ENCODE peak calls at places on chromosomes 7 and 10, in four cellular contexts. One of them, this sample, is unnamed.

GRCh38 chr10:79246209-79246581 is 101.1 kb upstream of the PPIF start:
- DNase-seq in Calu3: peak
- DNase-seq in GM12865: peak
- DNase-seq in lower lobe of right lung: no peak
- DNase-seq in this sample: no peak

GRCh38 chr10:50367732-50368131 is 116.4 kb upstream of the ASAH2 start:
- DNase-seq in GM12865: peak
- DNase-seq in Calu3: peak
- DNase-seq in lower lobe of right lung: no peak
- DNase-seq in this sample: peak

GRCh38 chr10:29386347-29386999 is 97.6 kb downstream of the LYZL1 start:
- DNase-seq in GM12865: peak
- DNase-seq in Calu3: peak
- DNase-seq in lower lobe of right lung: no peak
- DNase-seq in this sample: peak

GRCh38 chr10:79981673-79982485 is 33.0 kb upstream of the SFTPD start:
- DNase-seq in GM12865: peak
- DNase-seq in Calu3: peak
- DNase-seq in lower lobe of right lung: peak
- DNase-seq in this sample: no peak

GRCh38 chr7:45881280-45881758 is 7.0 kb upstream of the IGFBP1 start:
- DNase-seq in GM12865: no peak
- DNase-seq in Calu3: no peak
- DNase-seq in lower lobe of right lung: no peak
- DNase-seq in this sample: no peak

GRCh38 chr10:84654671-84655070 is 326.3 kb downstream of the CCSER2 start:
- DNase-seq in GM12865: peak
- DNase-seq in lower lobe of right lung: no peak
- DNase-seq in Calu3: no peak
- DNase-seq in this sample: no peak

GRCh38 chr7:135714534-135715009 is 13.4 kb downstream of the SLC13A4 start:
- DNase-seq in Calu3: peak
- DNase-seq in GM12865: no peak
- DNase-seq in lower lobe of right lung: no peak
- DNase-seq in this sample: peak

GRCh38 chr7:140542226-140542625 is 62.9 kb upstream of the MKRN1 start:
- DNase-seq in Calu3: no peak
- DNase-seq in lower lobe of right lung: no peak
- DNase-seq in GM12865: no peak
- DNase-seq in this sample: no peak

GRCh38 chr7:21128418-21128817 is 299.5 kb upstream of the SP4 start:
- DNase-seq in GM12865: no peak
- DNase-seq in Calu3: no peak
- DNase-seq in lower lobe of right lung: no peak
- DNase-seq in this sample: peak